ENCODE peak calls at places on chromosomes 11 and 22, in four cellular contexts. G is left ventricle myocardium inferior; L is stimulated activated CD8-positive, alpha-beta memory T cell treated with anti-CD3 and anti-CD28 coated beads, Interleukin-15, amount 100 ng/mL, for 1 hour; A is Daoy. K is an unnamed sample.

GRCh38 chr11:77065878-77066228 is 918 bp upstream of the CAPN5 start:
- DNase-seq in G (peak), L (no peak), A (no peak), K (peak)

GRCh38 chr22:33362702-33363101 is 304.5 kb upstream of the SYN3 start:
- DNase-seq in G (no peak), L (no peak), A (no peak), K (no peak)

GRCh38 chr11:105100206-105100605 is 39.4 kb downstream of the CARD18 start:
- DNase-seq in G (no peak), L (no peak), A (no peak), K (no peak)

GRCh38 chr11:47376543-47377371 is 1.6 kb downstream of the SPI1 start:
- DNase-seq in G (peak), L (no peak), A (no peak), K (peak)

GRCh38 chr11:36073411-36074203 is 129.7 kb downstream of the LDLRAD3 start:
- DNase-seq in G (peak), L (no peak), A (peak), K (peak)

GRCh38 chr11:117381988-117382387 is 54.3 kb downstream of the CEP164 start:
- DNase-seq in G (no peak), L (no peak), A (no peak), K (no peak)

GRCh38 chr11:132402056-132402684 is 1031.8 kb downstream of the NTM start:
- DNase-seq in G (peak), L (no peak), A (peak), K (no peak)

GRCh38 chr11:38543311-38543710 is 1945.3 kb upstream of the RAG2 start:
- DNase-seq in G (no peak), L (no peak), A (no peak), K (no peak)

GRCh38 chr11:45724145-45724544 is 58.7 kb upstream of the CHST1 start:
- DNase-seq in G (no peak), L (no peak), A (no peak), K (peak)

GRCh38 chr11:66570826-66571222 is 2.4 kb upstream of the CTSF start:
- DNase-seq in G (no peak), L (no peak), A (no peak), K (no peak)

GRCh38 chr22:29463487-29464088 is 16.4 kb upstream of the NEFH start:
- DNase-seq in G (no peak), L (no peak), A (no peak), K (no peak)

GRCh38 chr22:38698407-38699094 is 2.2 kb downstream of the JOSD1 start:
- DNase-seq in G (no peak), L (no peak), A (no peak), K (no peak)

GRCh38 chr11:487571-488021 is 19.4 kb downstream of the RNH1 start:
- DNase-seq in G (no peak), L (no peak), A (no peak), K (no peak)

GRCh38 chr11:75024764-75025211 is 36.1 kb downstream of the NEU3 start:
- DNase-seq in G (no peak), L (no peak), A (no peak), K (no peak)

GRCh38 chr22:44878483-44879300 is 126.3 kb downstream of the ARHGAP8 start:
- DNase-seq in G (no peak), L (no peak), A (no peak), K (no peak)

GRCh38 chr22:27170491-27170890 is 513.1 kb downstream of the MIAT start:
- DNase-seq in G (no peak), L (no peak), A (peak), K (peak)

GRCh38 chr11:41201156-41201555 is 258.3 kb downstream of the LRRC4C start:
- DNase-seq in G (no peak), L (no peak), A (no peak), K (no peak)

GRCh38 chr11:65124480-65125196 is 2.5 kb downstream of the MRPL49 start:
- DNase-seq in G (no peak), L (no peak), A (no peak), K (no peak)

GRCh38 chr11:2509481-2510001 is 64.7 kb downstream of the KCNQ1 start:
- DNase-seq in G (peak), L (no peak), A (no peak), K (peak)

K was measured in left cardiac atrium.